ENCODE peak calls at places on chromosomes 12 and 14, in six cellular contexts. Z, J, M, A, K and I are unnamed samples.

GRCh38 chr12:26845984-26846383 is 13.0 kb upstream of the ITPR2 start:
- DNase-seq in Z (no peak), A (no peak), M (no peak), K (no peak), J (peak; percentile 55), I (no peak)

GRCh38 chr12:102634216-102634615 is 153.9 kb upstream of the IGF1 start:
- DNase-seq in K (no peak), Z (no peak), J (peak; percentile 44), A (no peak), M (no peak), I (no peak)

GRCh38 chr14:35534884-35535793 is 1.2 kb downstream of the INSM2 start:
- DNase-seq in K (peak; percentile 65), J (peak; percentile 60), A (peak; percentile 87), M (peak; percentile 72), Z (peak; percentile 42), I (peak; percentile 18)

GRCh38 chr14:54087376-54087775 is 130.8 kb upstream of the BMP4 start:
- DNase-seq in K (no peak), A (no peak), M (no peak), J (no peak), Z (no peak), I (no peak)

GRCh38 chr14:49972840-49973239 is 80.0 kb downstream of the ARF6 start:
- DNase-seq in Z (peak; percentile 45), J (peak; percentile 91), A (no peak), M (peak; percentile 80), K (no peak), I (peak; percentile 52)

GRCh38 chr14:37311233-37311632 is 113.5 kb downstream of the MIPOL1 start:
- DNase-seq in A (no peak), M (no peak), K (no peak), J (no peak), Z (no peak), I (no peak)

GRCh38 chr12:49903700-49904423 is at the start of gene FAIM2:
- DNase-seq in A (no peak), Z (peak; percentile 28), J (peak; percentile 69), M (no peak), K (no peak), I (peak; percentile 61)

GRCh38 chr14:24309538-24310386 is at the start of gene LTB4R2:
- DNase-seq in J (no peak), K (no peak), M (peak; percentile 73), Z (no peak), A (no peak), I (no peak)

GRCh38 chr12:68175566-68176033 is 16.1 kb upstream of the IFNG start:
- DNase-seq in Z (peak; percentile 60), J (no peak), A (peak; percentile 59), M (no peak), K (peak; percentile 25), I (no peak)

GRCh38 chr14:74543771-74544170 is 50.2 kb downstream of the ISCA2 start:
- DNase-seq in Z (no peak), J (no peak), K (no peak), M (no peak), A (no peak), I (no peak)

GRCh38 chr12:131222271-131223139 is 268.8 kb downstream of the ADGRD1 start:
- DNase-seq in K (peak; percentile 50), M (no peak), Z (no peak), A (peak; percentile 44), J (no peak), I (no peak)

GRCh38 chr12:116002890-116003536 is 274.5 kb downstream of the MED13L start:
- DNase-seq in J (peak; percentile 56), A (no peak), M (no peak), Z (no peak), K (no peak), I (no peak)

GRCh38 chr12:25102402-25102801 is 92.6 kb downstream of the DNAI7 start:
- DNase-seq in K (no peak), J (no peak), M (no peak), Z (no peak), A (no peak), I (no peak)

GRCh38 chr14:42994001-42994736 is 1387.5 kb downstream of the LRFN5 start:
- DNase-seq in M (peak; percentile 8), J (peak; percentile 85), Z (no peak), K (no peak), A (no peak), I (no peak)

GRCh38 chr12:111519083-111519482 is 80.0 kb downstream of the ATXN2 start:
- DNase-seq in M (no peak), A (no peak), K (no peak), J (no peak), Z (no peak), I (no peak)